ENCODE peak calls at places on chromosome 9, in four cellular contexts. U is aorta, N is stomach, F is heart left ventricle. D is an unnamed sample. For H3K36me3 and H3K4me1, the result is how much of the 10 kb centered on the place peaks cover.

GRCh38 chr9:73565026-73565425 is 413.4 kb downstream of the ANXA1 start:
- DNase-seq in U (no peak), N (no peak), F (no peak), D (no peak)

GRCh38 chr9:111598730-111599091 is 736 bp downstream of the PTGR1 start:
- DNase-seq in U (peak), N (peak), F (no peak), D (peak)

GRCh38 chr9:2583308-2584013 is 38.1 kb upstream of the VLDLR start:
- DNase-seq in U (no peak), N (no peak), F (peak), D (no peak)

GRCh38 chr9:19161257-19162025 is 34.1 kb upstream of the PLIN2 start:
- DNase-seq in U (no peak), N (peak), F (no peak), D (peak)

GRCh38 chr9:107484117-107484723 is 5.3 kb downstream of the KLF4 start:
- DNase-seq in U (no peak), N (no peak), F (peak), D (no peak)

GRCh38 chr9:120985759-120986353 is 59.3 kb upstream of the TRAF1 start:
- DNase-seq in U (no peak), N (no peak), F (no peak), D (no peak)

GRCh38 chr9:13163946-13164345 is 115.5 kb downstream of the MPDZ start:
- DNase-seq in U (no peak), N (no peak), F (no peak), D (no peak)

GRCh38 chr9:38643456-38644173 is 23.2 kb upstream of the ANKRD18A start:
- DNase-seq in U (no peak), N (no peak), F (no peak), D (no peak)

GRCh38 chr9:108207611-108208051 is 648.2 kb downstream of the ACTL7B start:
- DNase-seq in U (no peak), N (no peak), F (no peak), D (no peak)

GRCh38 chr9:69136185-69136584 is 37.9 kb upstream of the TJP2 start:
- DNase-seq in U (no peak), N (no peak), F (no peak), D (no peak)

GRCh38 chr9:82923410-82924242 is 139.3 kb downstream of the RASEF start:
- DNase-seq in U (no peak), N (no peak), F (no peak), D (no peak)

GRCh38 chr9:107491081-107492053 is 1.8 kb upstream of the KLF4 start:
- DNase-seq in U (peak), N (peak), F (peak), D (peak)

GRCh38 chr9:97812247-97812543 is 40.8 kb upstream of the FOXE1 start:
- DNase-seq in U (no peak), N (no peak), F (no peak), D (no peak)

GRCh38 chr9:801399-802071 is 40.0 kb upstream of the DMRT1 start:
- DNase-seq in U (no peak), N (no peak), F (no peak), D (no peak)

GRCh38 chr9:16825364-16825763 is 45.1 kb downstream of the BNC2 start:
- DNase-seq in U (no peak), N (no peak), F (no peak), D (no peak)

GRCh38 chr9:120900821-120901220 is 23.8 kb upstream of the PHF19 start:
- DNase-seq in U (no peak), N (no peak), F (no peak), D (no peak)

GRCh38 chr9:121601234-121601633 is 50.2 kb upstream of the DAB2IP start:
- DNase-seq in U (no peak), N (no peak), F (no peak), D (no peak)

GRCh38 chr9:114169940-114170791 is 14.8 kb downstream of the COL27A1 start:
- DNase-seq in U (no peak), N (no peak), F (no peak), D (no peak)

GRCh38 chr9:4973902-4974301 is 11.2 kb upstream of the JAK2 start:
- DNase-seq in U (no peak), N (no peak), F (no peak), D (no peak)

GRCh38 chr9:15735083-15735974 is 182.5 kb downstream of the CCDC171 start:
- DNase-seq in U (no peak), N (no peak), F (no peak), D (no peak)

GRCh38 chr9:131641618-131642495 is 96.5 kb downstream of the PRRT1B start:
- DNase-seq in U (peak), N (no peak), F (no peak), D (no peak)

GRCh38 chr9:72592501-72593403 is 71.3 kb downstream of the TMC1 start:
- DNase-seq in U (no peak), N (no peak), F (no peak), D (no peak)

GRCh38 chr9:69379250-69379982 is 54.4 kb downstream of the ENTREP1 start:
- DNase-seq in U (no peak), N (no peak), F (no peak), D (no peak)

GRCh38 chr9:26746357-26747072 is 146.1 kb downstream of the CAAP1 start:
- DNase-seq in U (no peak), N (no peak), F (no peak), D (no peak)

GRCh38 chr9:89790542-89791109 is 185.8 kb downstream of the GADD45G start:
- DNase-seq in U (no peak), N (no peak), F (no peak), D (no peak)

GRCh38 chr9:93064392-93065124 is 6.1 kb downstream of the SUSD3 start:
- DNase-seq in U (peak), N (peak), F (peak), D (no peak)

GRCh38 chr9:92665836-92666235 is 4.1 kb downstream of the IPPK start:
- DNase-seq in U (no peak), N (no peak), F (no peak), D (no peak)

GRCh38 chr9:33162721-33163311 is 4.3 kb downstream of the B4GALT1 start:
- DNase-seq in U (no peak), N (peak), F (peak), D (peak)

GRCh38 chr9:132214027-132214622 is 52.3 kb downstream of the NTNG2 start:
- DNase-seq in U (peak), N (peak), F (peak), D (peak)

GRCh38 chr9:131854906-131855504 is 115.1 kb upstream of the RAPGEF1 start:
- DNase-seq in U (no peak), N (no peak), F (no peak), D (no peak)

GRCh38 chr9:112945620-112946208 is 55.0 kb upstream of the SLC46A2 start:
- DNase-seq in U (no peak), N (no peak), F (no peak), D (no peak)

GRCh38 chr9:98191615-98192502 is 578 bp downstream of the CORO2A start:
- DNase-seq in U (peak), N (peak), F (no peak), D (no peak)

GRCh38 chr9:21070171-21070571 is 7.6 kb downstream of the IFNB1 start:
- DNase-seq in U (peak), N (no peak), F (peak), D (peak)

GRCh38 chr9:136674786-136675349 is 12.2 kb downstream of the EGFL7 start:
- DNase-seq in U (no peak), N (peak), F (no peak), D (peak)
- H3K36me3 ChIP-seq in U (under half), N (half or more), F (under half), D (under half)

DNA sequence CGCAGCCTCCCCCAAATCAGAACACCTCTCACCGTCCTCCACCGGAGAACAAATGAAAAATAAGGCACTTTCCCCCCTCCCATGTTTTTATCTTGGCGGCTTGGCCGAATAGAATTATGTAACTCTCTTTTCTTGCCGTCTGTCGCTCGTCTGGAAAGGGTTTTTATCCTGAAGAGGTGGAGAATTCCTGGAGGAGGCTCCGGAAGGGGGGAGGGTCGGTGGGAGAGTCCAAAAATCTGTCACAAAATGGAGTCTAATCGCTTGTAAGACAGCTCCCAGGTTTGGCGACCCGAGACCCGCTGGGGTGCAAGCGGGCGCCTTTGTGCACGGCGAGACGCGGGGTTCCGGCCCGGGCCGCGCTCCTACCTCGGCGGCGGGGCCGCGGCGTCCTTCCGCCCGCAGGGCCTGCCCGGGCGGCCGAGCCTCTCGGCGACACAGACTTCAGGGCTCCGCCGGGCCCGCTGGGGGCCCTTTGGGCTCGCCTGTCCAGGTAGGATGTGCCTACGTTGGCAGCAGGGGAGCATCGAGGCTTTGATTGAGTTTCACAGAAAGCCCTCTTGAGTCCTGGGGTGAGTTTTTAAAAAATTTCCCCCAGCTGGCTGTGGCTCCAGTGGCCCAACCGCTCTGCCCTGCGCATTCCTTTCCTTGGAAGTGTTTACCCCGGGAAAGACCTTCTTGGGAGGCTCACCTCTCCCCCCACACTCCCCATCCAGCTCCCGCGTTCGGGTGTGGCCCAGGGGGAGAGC is 5.0 kb downstream of the LMX1B start:
- DNase-seq in U (peak), N (no peak), F (no peak), D (no peak)
- H3K4me1 ChIP-seq in U (under half), N (under half), F (under half), D (under half)

GRCh38 chr9:110066929-110067716 is 140.8 kb downstream of the C9orf152 start:
- DNase-seq in U (no peak), N (no peak), F (no peak), D (no peak)
- H3K36me3 ChIP-seq in U (under half), N (under half), F (under half), D (under half)

DNA sequence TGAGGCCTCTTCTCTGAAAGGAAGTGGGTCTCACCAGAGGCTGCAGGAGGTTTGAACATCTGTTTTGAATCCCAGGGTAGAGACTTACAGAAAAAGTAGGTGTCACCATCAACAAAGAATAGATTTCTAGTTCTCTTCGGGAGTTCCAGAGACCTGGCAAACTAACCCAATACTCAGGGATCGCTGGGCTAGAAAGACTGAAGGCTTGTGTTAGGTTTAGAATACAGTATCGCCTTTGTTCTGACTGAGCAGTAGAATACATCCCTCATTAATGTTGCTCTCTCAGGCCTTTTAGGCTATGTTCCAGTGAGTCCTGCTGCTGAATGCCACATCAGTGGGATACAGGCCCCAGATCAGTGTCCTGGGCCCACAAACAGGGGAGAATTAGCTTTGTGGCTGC is 27.2 kb downstream of the RUSC2 start:
- DNase-seq in U (no peak), N (no peak), F (no peak), D (no peak)
- H3K4me1 ChIP-seq in U (under half), N (half or more), F (half or more), D (under half)

GRCh38 chr9:134814598-134815215 is 65.9 kb upstream of the FCN2 start:
- DNase-seq in U (no peak), N (no peak), F (no peak), D (no peak)

GRCh38 chr9:134811079-134811672 is 69.4 kb upstream of the FCN2 start:
- DNase-seq in U (no peak), N (no peak), F (no peak), D (no peak)

GRCh38 chr9:134813841-134814240 is 66.8 kb upstream of the FCN2 start:
- DNase-seq in U (no peak), N (no peak), F (no peak), D (no peak)

GRCh38 chr9:134809296-134809695 is 71.3 kb upstream of the FCN2 start:
- DNase-seq in U (no peak), N (no peak), F (no peak), D (no peak)

DNA sequence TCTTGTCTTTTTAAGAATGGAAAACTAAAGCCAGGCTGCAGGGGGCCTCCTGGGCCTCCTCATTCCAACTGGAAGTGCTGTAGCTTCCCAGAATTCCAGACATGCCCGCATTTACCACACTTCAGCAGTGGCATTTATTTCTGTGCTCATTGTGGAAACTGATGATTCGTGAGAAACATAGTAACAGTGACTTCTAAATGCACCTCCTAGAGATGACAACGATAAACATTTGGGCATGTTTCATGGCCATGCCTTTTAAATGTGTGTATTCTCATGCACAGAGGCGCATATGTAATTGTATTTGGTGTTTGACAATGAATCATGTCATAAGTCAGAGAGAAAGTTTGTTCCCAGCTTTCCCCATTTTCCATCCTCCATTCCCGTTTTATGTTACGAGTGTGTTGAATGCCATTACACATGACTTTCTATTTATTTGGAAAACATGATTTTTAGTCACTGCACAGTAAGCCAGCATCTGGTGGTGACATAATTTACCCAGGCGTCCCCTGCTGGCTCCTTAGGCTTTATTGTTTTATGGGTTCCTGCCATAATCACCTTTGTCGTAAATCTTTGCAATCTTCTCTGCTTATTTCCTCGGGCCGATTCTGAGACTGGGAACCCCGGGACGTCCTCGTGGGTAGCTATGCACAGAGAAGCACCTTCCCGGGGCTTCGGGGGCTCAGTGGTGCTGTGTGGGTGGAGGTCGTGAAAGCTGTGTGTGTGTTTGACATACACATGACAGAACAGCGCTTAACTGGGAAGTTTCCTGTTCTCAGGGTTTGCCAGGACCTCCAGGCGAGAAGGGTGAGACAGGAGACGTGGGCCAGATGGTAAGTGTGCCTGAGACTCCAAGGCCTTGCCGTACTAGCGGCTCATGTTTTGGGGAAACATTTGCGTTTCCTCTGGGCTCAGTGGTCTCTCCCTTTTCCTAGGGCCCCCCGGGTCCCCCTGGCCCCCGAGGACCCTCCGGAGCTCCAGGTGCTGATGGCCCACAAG is 68.6 kb upstream of the FCN2 start:
- DNase-seq in U (no peak), N (no peak), F (no peak), D (no peak)
- H3K36me3 ChIP-seq in U (under half), N (half or more), F (under half), D (under half)

DNA sequence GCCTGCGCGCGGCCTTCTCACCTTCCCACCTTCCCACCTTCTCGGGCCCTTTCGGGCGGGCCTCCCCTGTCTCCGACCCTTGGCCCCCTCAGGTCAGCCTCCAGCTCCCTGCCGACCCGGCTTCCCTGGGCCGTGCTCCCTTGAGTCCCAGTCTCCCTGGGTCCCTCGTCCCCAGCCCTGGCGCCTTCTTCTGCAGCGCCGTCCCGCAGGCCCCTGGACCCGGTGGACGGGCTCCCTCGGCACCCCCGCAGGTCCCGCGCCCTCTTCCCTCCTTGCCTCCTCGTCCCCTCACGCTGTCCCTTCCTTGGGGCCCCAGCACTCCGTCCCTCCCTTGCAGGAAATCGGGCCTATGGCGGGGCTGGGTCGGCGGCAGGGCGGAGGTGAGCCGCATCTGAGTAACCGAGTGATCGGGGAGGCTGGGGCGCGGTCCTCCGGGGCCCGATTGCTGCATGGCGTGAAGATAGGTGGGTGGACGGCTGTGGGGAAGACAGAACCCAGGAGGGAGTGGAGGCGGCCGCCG is 7.6 kb downstream of the ARPC5L start:
- DNase-seq in U (no peak), N (peak), F (no peak), D (no peak)
- H3K4me1 ChIP-seq in U (under half), N (half or more), F (under half), D (under half)

GRCh38 chr9:133788819-133789733 is 50.9 kb upstream of the SARDH start:
- DNase-seq in U (no peak), N (peak), F (peak), D (no peak)
- H3K36me3 ChIP-seq in U (under half), N (under half), F (under half), D (under half)

GRCh38 chr9:11962327-11962726 is 730.9 kb upstream of the TYRP1 start:
- DNase-seq in U (no peak), N (no peak), F (no peak), D (no peak)
- H3K4me1 ChIP-seq in U (under half), N (under half), F (under half), D (under half)

GRCh38 chr9:123104807-123105206 is 71.3 kb downstream of the GPR21 start:
- DNase-seq in U (no peak), N (no peak), F (no peak), D (no peak)
- H3K36me3 ChIP-seq in U (under half), N (half or more), F (under half), D (under half)